ENCODE peak calls at places on chromosomes 12 and 14, in five cellular contexts. U, T, V, M and Q are unnamed samples.

GRCh38 chr12:124233041-124233836 is 61.7 kb upstream of the RFLNA start:
- ATAC-seq in U (peak), T (no peak), V (no peak), M (peak), Q (peak)

GRCh38 chr12:12818693-12819092 is 5.5 kb downstream of the DDX47 start:
- ATAC-seq in U (no peak), T (no peak), V (no peak), M (no peak), Q (no peak)

GRCh38 chr14:73524493-73524892 is 12.4 kb upstream of the ACOT1 start:
- ATAC-seq in U (no peak), T (no peak), V (no peak), M (peak), Q (no peak)

GRCh38 chr14:74444866-74445265 is 18.9 kb upstream of the SYNDIG1L start:
- ATAC-seq in U (no peak), T (no peak), V (no peak), M (no peak), Q (no peak)

GRCh38 chr12:78864483-78865296 is at the start of gene SYT1:
- ATAC-seq in U (peak), T (no peak), V (peak), M (peak), Q (peak)

GRCh38 chr14:23443411-23443812 is 8.0 kb upstream of the MYH7 start:
- ATAC-seq in U (no peak), T (no peak), V (no peak), M (no peak), Q (no peak)

GRCh38 chr14:56555921-56556570 is 23.6 kb upstream of the TMEM260 start:
- ATAC-seq in U (no peak), T (no peak), V (no peak), M (peak), Q (peak)

GRCh38 chr12:108950991-108951739 is 69.7 kb downstream of the SVOP start:
- ATAC-seq in U (peak), T (peak), V (peak), M (peak), Q (peak)

GRCh38 chr12:66048218-66048842 is 82.2 kb downstream of the LLPH start:
- ATAC-seq in U (no peak), T (no peak), V (no peak), M (no peak), Q (no peak)

GRCh38 chr12:92096346-92097136 is 49.1 kb downstream of the BTG1 start:
- ATAC-seq in U (no peak), T (peak), V (no peak), M (peak), Q (peak)

GRCh38 chr14:102012336-102012735 is 48.0 kb downstream of the DYNC1H1 start:
- ATAC-seq in U (no peak), T (no peak), V (no peak), M (no peak), Q (no peak)

GRCh38 chr12:43198608-43199007 is 353.4 kb downstream of the ADAMTS20 start:
- ATAC-seq in U (no peak), T (no peak), V (no peak), M (no peak), Q (no peak)

GRCh38 chr14:19941668-19942067 is 11.0 kb downstream of the OR4K1 start:
- ATAC-seq in U (no peak), T (no peak), V (no peak), M (peak), Q (no peak)

GRCh38 chr12:1099158-1099557 is 108.1 kb downstream of the ERC1 start:
- ATAC-seq in U (no peak), T (no peak), V (no peak), M (no peak), Q (no peak)

GRCh38 chr12:117472983-117473382 is 111.6 kb upstream of the NOS1 start:
- ATAC-seq in U (peak), T (no peak), V (no peak), M (no peak), Q (no peak)

GRCh38 chr14:75340921-75341320 is 62.3 kb downstream of the FOS start:
- ATAC-seq in U (no peak), T (no peak), V (peak), M (peak), Q (no peak)